ENCODE peak calls at places on chromosomes 11 and 22, in nine cellular contexts. K is esophagus muscularis mucosa, T is GM13976, W is AG09309, J is BJ, A is natural killer cell, X is astrocyte, N is pancreas, C is Calu3. Q is an unnamed sample.

GRCh38 chr11:23680488-23681230 is 816.2 kb upstream of the LUZP2 start:
- DNase-seq in K (no peak), T (no peak), W (no peak), J (no peak), A (no peak), X (no peak), N (no peak), C (no peak), Q (no peak)

GRCh38 chr22:44786610-44787009 is 34.2 kb downstream of the ARHGAP8 start:
- DNase-seq in K (no peak), T (no peak), W (no peak), J (no peak), A (no peak), X (no peak), N (no peak), C (no peak), Q (no peak)

GRCh38 chr11:104529916-104530315 is 366.0 kb upstream of the PDGFD start:
- DNase-seq in K (no peak), T (no peak), W (no peak), J (no peak), A (no peak), X (no peak), N (no peak), C (no peak), Q (no peak)

GRCh38 chr11:70861534-70861933 is 390.8 kb downstream of the SHANK2 start:
- DNase-seq in K (no peak), T (no peak), W (no peak), J (no peak), A (no peak), X (no peak), N (no peak), C (no peak), Q (no peak)

GRCh38 chr11:15926071-15926470 is 430.3 kb downstream of the SOX6 start:
- DNase-seq in K (no peak), T (no peak), W (no peak), J (no peak), A (no peak), X (no peak), N (no peak), C (no peak), Q (no peak)

GRCh38 chr11:19711911-19712280 is 741 bp upstream of the NAV2 start:
- DNase-seq in K (no peak), T (peak), W (no peak), J (no peak), A (no peak), X (no peak), N (no peak), C (no peak), Q (no peak)

GRCh38 chr11:130068986-130069683 is 559 bp upstream of the APLP2 start:
- DNase-seq in K (peak), T (no peak), W (peak), J (peak), A (no peak), X (peak), N (peak), C (peak), Q (no peak)

GRCh38 chr22:26656896-26657851 is at the start of gene MIAT:
- DNase-seq in K (no peak), T (peak), W (no peak), J (no peak), A (peak), X (no peak), N (no peak), C (no peak), Q (no peak)

GRCh38 chr11:43269229-43269928 is 42.4 kb upstream of the API5 start:
- DNase-seq in K (no peak), T (no peak), W (no peak), J (no peak), A (no peak), X (no peak), N (no peak), C (no peak), Q (no peak)

GRCh38 chr11:122165972-122166371 is 50.0 kb upstream of the BLID start:
- DNase-seq in K (no peak), T (no peak), W (no peak), J (no peak), A (no peak), X (no peak), N (no peak), C (no peak), Q (no peak)

GRCh38 chr11:26551186-26551801 is 20.8 kb downstream of the MUC15 start:
- DNase-seq in K (no peak), T (no peak), W (no peak), J (no peak), A (no peak), X (no peak), N (no peak), C (no peak), Q (no peak)
- TF ChIP-seq CTCF in K (no peak), T (no peak), W (peak), J (peak), A (no peak), X (peak), N (no peak), C (peak), Q (no peak)

GRCh38 chr11:880447-880846 is 30.2 kb downstream of the CHID1 start:
- DNase-seq in K (no peak), T (no peak), W (no peak), J (no peak), A (no peak), X (no peak), N (no peak), C (no peak), Q (no peak)
- TF ChIP-seq CTCF in K (no peak), T (no peak), W (no peak), J (no peak), A (no peak), X (no peak), N (no peak), C (peak), Q (no peak)

GRCh38 chr22:30312053-30312452 is 14.7 kb downstream of the TBC1D10A start:
- DNase-seq in K (no peak), T (no peak), W (no peak), J (no peak), A (no peak), X (peak), N (no peak), C (no peak), Q (no peak)
- TF ChIP-seq CTCF in K (no peak), T (no peak), W (no peak), J (no peak), A (no peak), X (no peak), N (no peak), C (no peak), Q (no peak)

GRCh38 chr11:126115820-126116319 is 53.2 kb upstream of the CDON start:
- DNase-seq in K (no peak), T (no peak), W (peak), J (peak), A (no peak), X (peak), N (peak), C (peak), Q (peak)
- TF ChIP-seq CTCF in K (no peak), T (no peak), W (peak), J (peak), A (no peak), X (peak), N (peak), C (no peak), Q (no peak)

GRCh38 chr11:72334651-72335050 is 90.7 kb upstream of the PHOX2A start:
- DNase-seq in K (no peak), T (no peak), W (no peak), J (no peak), A (no peak), X (no peak), N (no peak), C (no peak), Q (no peak)

GRCh38 chr11:72336163-72336562 is 92.2 kb upstream of the PHOX2A start:
- DNase-seq in K (no peak), T (no peak), W (no peak), J (no peak), A (no peak), X (no peak), N (no peak), C (no peak), Q (no peak)

GRCh38 chr11:72330131-72330727 is 86.3 kb upstream of the PHOX2A start:
- DNase-seq in K (no peak), T (no peak), W (no peak), J (no peak), A (no peak), X (no peak), N (no peak), C (no peak), Q (no peak)

GRCh38 chr11:72331761-72332160 is 87.8 kb upstream of the PHOX2A start:
- DNase-seq in K (no peak), T (no peak), W (no peak), J (no peak), A (no peak), X (no peak), N (no peak), C (no peak), Q (no peak)

DNA sequence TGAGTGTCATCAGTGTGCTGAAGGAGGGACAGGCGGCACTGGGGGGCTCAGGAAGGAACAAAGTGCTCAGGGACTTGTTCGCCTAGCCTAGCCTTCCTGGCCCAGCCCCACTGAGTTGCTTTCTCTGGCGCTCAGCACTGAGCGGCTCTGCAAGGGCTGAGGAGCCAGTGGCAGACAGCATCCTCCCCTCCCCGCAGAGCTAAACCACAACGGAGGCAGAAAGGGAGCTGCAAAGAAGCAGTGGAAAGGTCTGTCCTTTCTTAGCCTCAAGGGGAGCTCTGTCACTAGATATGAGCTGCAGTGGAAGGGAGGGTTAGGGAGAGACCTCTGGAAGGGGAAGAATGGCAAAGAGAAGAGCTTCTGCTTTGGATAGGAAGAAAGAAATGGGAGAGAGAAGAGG is 89.7 kb upstream of the PHOX2A start:
- DNase-seq in K (no peak), T (no peak), W (no peak), J (no peak), A (no peak), X (peak), N (no peak), C (no peak), Q (no peak)
- TF ChIP-seq CTCF in K (no peak), T (no peak), W (peak), J (no peak), A (no peak), X (no peak), N (no peak), C (no peak), Q (no peak)